ENCODE peak calls at places on chromosome 2, in five cellular contexts. Z is heart right ventricle, P is tibial nerve, A is SJSA1, F is psoas muscle. O is an unnamed sample. For H3K4me1, the result is how much of the 10 kb centered on the place peaks cover.

GRCh38 chr2:48249631-48250473 is 280.1 kb upstream of the STON1 start:
- DNase-seq in Z (no peak), P (no peak), A (no peak), F (no peak), O (peak)

GRCh38 chr2:149611100-149611820 is 23.7 kb upstream of the MMADHC start:
- DNase-seq in Z (no peak), P (no peak), A (no peak), F (no peak), O (peak)

GRCh38 chr2:228559774-228560415 is 378.4 kb upstream of the SPHKAP start:
- DNase-seq in Z (no peak), P (no peak), A (no peak), F (no peak), O (no peak)

GRCh38 chr2:5766051-5766450 is 73.9 kb downstream of the SOX11 start:
- DNase-seq in Z (no peak), P (no peak), A (no peak), F (no peak), O (no peak)

GRCh38 chr2:9191044-9191481 is 15.5 kb upstream of the ASAP2 start:
- DNase-seq in Z (peak), P (peak), A (peak), F (peak), O (no peak)

GRCh38 chr2:81250270-81250669 is 945.7 kb upstream of the LRRTM1 start:
- DNase-seq in Z (no peak), P (no peak), A (no peak), F (no peak), O (no peak)

GRCh38 chr2:35585972-35586371 is 769.6 kb upstream of the CRIM1 start:
- DNase-seq in Z (no peak), P (no peak), A (no peak), F (no peak), O (no peak)

GRCh38 chr2:220226541-220226940 is 599.1 kb downstream of the SLC4A3 start:
- DNase-seq in Z (no peak), P (no peak), A (no peak), F (no peak), O (no peak)

GRCh38 chr2:172256886-172257285 is 154.2 kb upstream of the DLX2 start:
- DNase-seq in Z (no peak), P (no peak), A (no peak), F (no peak), O (no peak)

GRCh38 chr2:237497009-237497819 is 10.2 kb downstream of the MLPH start:
- DNase-seq in Z (no peak), P (no peak), A (no peak), F (no peak), O (no peak)

GRCh38 chr2:105879106-105879797 is 134.5 kb downstream of the NCK2 start:
- DNase-seq in Z (no peak), P (no peak), A (no peak), F (no peak), O (peak)

GRCh38 chr2:203934006-203934632 is 2.4 kb upstream of the ICOS start:
- DNase-seq in Z (no peak), P (no peak), A (no peak), F (no peak), O (no peak)

GRCh38 chr2:16639431-16639830 is 26.2 kb downstream of the CYRIA start:
- DNase-seq in Z (no peak), P (no peak), A (no peak), F (no peak), O (no peak)

GRCh38 chr2:235405612-235406361 is 88.1 kb upstream of the AGAP1 start:
- DNase-seq in Z (no peak), P (no peak), A (no peak), F (no peak), O (no peak)

GRCh38 chr2:119240311-119241204 is 16.9 kb downstream of the STEAP3 start:
- DNase-seq in Z (peak), P (no peak), A (peak), F (peak), O (no peak)

GRCh38 chr2:174465327-174465726 is 21.5 kb downstream of the GPR155 start:
- DNase-seq in Z (peak), P (no peak), A (no peak), F (no peak), O (no peak)

GRCh38 chr2:72676341-72677025 is 149.3 kb downstream of the EXOC6B start:
- DNase-seq in Z (no peak), P (no peak), A (no peak), F (no peak), O (no peak)

GRCh38 chr2:159071190-159071915 is 102.9 kb downstream of the TANC1 start:
- DNase-seq in Z (no peak), P (no peak), A (no peak), F (no peak), O (no peak)

GRCh38 chr2:23711979-23712755 is 214.8 kb downstream of the ATAD2B start:
- DNase-seq in Z (peak), P (no peak), A (no peak), F (no peak), O (no peak)

GRCh38 chr2:120769076-120769786 is 33.6 kb downstream of the GLI2 start:
- DNase-seq in Z (no peak), P (no peak), A (no peak), F (peak), O (no peak)
- H3K4me1 ChIP-seq in Z (under half), P (under half), A (half or more), F (under half), O (under half)

DNA sequence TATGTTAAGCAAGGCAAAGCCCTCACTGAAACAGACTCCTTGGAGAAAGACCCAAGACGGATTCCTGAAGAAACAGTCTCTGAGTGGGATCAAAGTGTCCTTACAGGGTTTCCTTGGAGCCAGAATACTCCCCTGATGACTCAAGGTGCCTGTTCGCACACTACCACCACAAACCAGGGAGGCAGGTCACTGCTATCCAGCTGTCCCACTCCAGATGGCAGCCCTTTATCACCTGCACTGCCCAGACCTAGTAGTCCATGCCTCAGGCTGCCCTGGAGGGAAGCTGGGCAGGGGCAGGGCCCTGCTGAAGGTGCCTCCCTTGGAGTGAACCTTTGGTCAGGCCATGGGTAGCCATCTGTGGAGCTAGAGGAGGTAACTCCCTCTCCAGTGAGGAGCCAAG is 34.2 kb downstream of the TRABD2A start:
- DNase-seq in Z (no peak), P (no peak), A (peak), F (no peak), O (peak)
- H3K4me3 ChIP-seq in Z (no peak), P (no peak), A (no peak), F (no peak), O (no peak)

DNA sequence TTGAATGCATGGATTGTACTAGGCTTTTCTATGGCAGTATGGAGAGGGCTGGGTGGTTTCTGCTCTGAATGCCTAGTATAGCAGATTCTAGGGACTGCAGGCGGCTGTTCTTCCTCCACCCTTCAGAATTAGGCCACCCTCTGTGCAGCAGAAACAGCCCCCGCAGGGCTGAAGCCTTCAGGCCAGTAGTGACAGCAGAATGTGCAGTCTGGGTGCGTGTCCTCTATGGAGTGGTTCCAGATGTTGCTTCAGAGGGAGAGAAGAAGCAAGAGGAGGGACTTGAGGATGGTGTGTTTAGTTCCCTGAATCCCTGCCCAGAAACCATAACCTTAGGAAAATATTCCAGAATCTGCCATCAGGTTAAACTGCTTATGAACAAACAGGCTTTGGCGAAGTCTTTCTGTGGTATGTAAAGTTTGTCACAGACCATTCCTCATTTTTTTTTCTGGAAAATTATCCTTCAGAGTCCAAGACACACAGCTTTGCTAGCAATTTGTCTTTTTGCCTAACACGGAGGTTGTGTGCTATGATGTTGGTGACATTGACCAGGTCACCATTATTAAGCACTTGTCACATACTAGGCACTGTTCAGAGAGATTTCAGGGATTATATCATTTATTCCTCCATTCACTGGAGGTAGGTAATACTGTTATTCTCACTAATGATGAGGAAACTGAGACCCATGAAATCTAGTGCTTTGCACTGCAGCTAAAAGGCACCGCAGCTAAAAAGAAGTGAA is 21.1 kb downstream of the CASP10 start:
- DNase-seq in Z (no peak), P (no peak), A (no peak), F (no peak), O (no peak)
- H3K27ac ChIP-seq in Z (no peak), P (no peak), A (no peak), F (no peak), O (no peak)

GRCh38 chr2:168241208-168241607 is 6.2 kb downstream of the STK39 start:
- DNase-seq in Z (peak), P (no peak), A (no peak), F (no peak), O (no peak)
- H3K4me1 ChIP-seq in Z (under half), P (under half), A (half or more), F (under half), O (under half)

DNA sequence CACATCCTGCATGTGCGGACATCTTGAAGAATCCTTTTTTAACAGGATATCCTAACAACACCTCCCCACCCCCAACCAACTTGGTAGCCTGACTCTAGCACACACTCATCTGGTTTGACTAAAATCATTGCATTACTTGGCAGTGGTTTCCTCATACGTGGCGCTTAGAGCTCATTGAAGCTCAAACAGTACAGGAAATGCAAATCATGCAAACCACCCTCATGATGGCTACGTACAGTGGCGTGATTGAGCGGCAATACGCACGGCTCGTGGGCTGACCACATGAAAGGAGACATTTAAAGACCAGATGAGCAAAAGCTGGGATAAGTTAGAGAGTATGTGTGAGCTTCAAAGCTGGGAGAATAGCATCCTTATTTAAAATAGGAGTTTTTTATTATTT is 336.2 kb downstream of the ZEB2 start:
- DNase-seq in Z (no peak), P (no peak), A (no peak), F (no peak), O (peak)
- H3K4me3 ChIP-seq in Z (no peak), P (no peak), A (no peak), F (no peak), O (no peak)

GRCh38 chr2:239212121-239212520 is 188.7 kb downstream of the HDAC4 start:
- DNase-seq in Z (no peak), P (no peak), A (no peak), F (no peak), O (no peak)
- H3K27ac ChIP-seq in Z (no peak), P (peak), A (no peak), F (peak), O (no peak)

DNA sequence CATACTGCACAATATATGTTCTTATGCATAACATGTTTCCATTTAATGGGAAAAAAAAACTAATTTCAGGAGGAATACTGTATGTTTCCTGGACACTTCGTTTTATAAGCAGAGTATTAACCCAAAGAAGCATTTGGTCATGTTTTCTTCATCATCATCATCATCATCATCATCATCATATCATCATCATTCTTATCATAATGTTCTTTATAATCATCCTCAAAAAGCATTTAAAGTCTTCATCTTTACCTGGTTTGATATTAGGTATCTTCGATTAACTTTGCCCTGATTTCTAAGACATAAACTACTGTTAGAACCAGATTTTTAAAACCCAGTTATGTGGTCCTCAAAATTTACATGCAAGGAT is 47.9 kb downstream of the ZEB2 start:
- DNase-seq in Z (no peak), P (no peak), A (no peak), F (no peak), O (no peak)
- H3K4me1 ChIP-seq in Z (half or more), P (under half), A (under half), F (under half), O (under half)

O was measured in small intestine.